ENCODE peak calls at places on chromosome 14, in eight cellular contexts. D, H, W, C, J, A, G and Z are unnamed samples.

GRCh38 chr14:78974691-78975090 is 804.5 kb downstream of the NRXN3 start:
- DNase-seq in W (no peak), C (no peak), D (no peak), J (no peak), H (no peak), G (no peak), A (no peak), Z (no peak)

GRCh38 chr14:59358105-59358504 is 107.1 kb downstream of the GPR135 start:
- DNase-seq in W (no peak), H (no peak), A (peak; percentile 98), D (peak; percentile 87), J (no peak), C (peak; percentile 65), G (no peak), Z (no peak)

GRCh38 chr14:68124885-68125731 is 305.5 kb downstream of the RAD51B start:
- DNase-seq in A (peak; percentile 82), J (no peak), W (no peak), G (no peak), H (no peak), C (no peak), D (peak; percentile 67), Z (no peak)

GRCh38 chr14:81990312-81990761 is 456.7 kb upstream of the SEL1L start:
- DNase-seq in H (peak; percentile 27), W (no peak), D (peak; percentile 54), J (no peak), A (peak; percentile 29), C (no peak), G (no peak), Z (peak; percentile 81)

GRCh38 chr14:69268763-69269162 is 8.8 kb downstream of the GALNT16 start:
- DNase-seq in A (peak; percentile 67), H (no peak), C (no peak), D (peak; percentile 64), J (no peak), G (no peak), W (no peak), Z (no peak)

GRCh38 chr14:95040723-95041476 is 116.4 kb downstream of the DICER1 start:
- DNase-seq in A (no peak), H (no peak), C (no peak), J (no peak), G (no peak), D (no peak), W (no peak), Z (no peak)

GRCh38 chr14:38056270-38056669 is 151.4 kb upstream of the SSTR1 start:
- DNase-seq in W (no peak), A (no peak), J (no peak), C (no peak), G (no peak), H (no peak), D (no peak), Z (no peak)

GRCh38 chr14:23657959-23658470 is 21.9 kb downstream of the DHRS2 start:
- DNase-seq in G (no peak), J (no peak), H (no peak), A (no peak), D (no peak), C (no peak), W (no peak), Z (no peak)

GRCh38 chr14:96461950-96462798 is 40.0 kb upstream of the PAPOLA start:
- DNase-seq in C (no peak), A (no peak), W (no peak), J (no peak), H (peak; percentile 37), G (no peak), D (no peak), Z (no peak)

GRCh38 chr14:58815781-58816297 is 178.1 kb downstream of the DACT1 start:
- DNase-seq in D (peak; percentile 28), A (peak; percentile 65), G (no peak), H (no peak), C (no peak), W (no peak), J (no peak), Z (no peak)

GRCh38 chr14:80930836-80931389 is 10.6 kb downstream of the CEP128 start:
- DNase-seq in G (no peak), J (no peak), D (peak; percentile 53), C (peak; percentile 94), H (peak; percentile 33), W (no peak), A (peak; percentile 94), Z (no peak)

GRCh38 chr14:91814317-91814716 is 53.0 kb downstream of the TC2N start:
- DNase-seq in H (no peak), G (no peak), D (no peak), W (no peak), C (no peak), A (no peak), J (no peak), Z (no peak)

GRCh38 chr14:22283000-22283399 is 306.0 kb downstream of the DAD1 start:
- DNase-seq in J (no peak), A (no peak), H (no peak), G (no peak), D (no peak), C (no peak), W (no peak), Z (no peak)

GRCh38 chr14:91801358-91801757 is 66.0 kb downstream of the TC2N start:
- DNase-seq in J (no peak), C (no peak), H (no peak), G (no peak), D (no peak), A (no peak), W (no peak), Z (no peak)

GRCh38 chr14:56004807-56005579 is 113.2 kb upstream of the PELI2 start:
- DNase-seq in J (no peak), C (peak; percentile 67), G (no peak), D (peak; percentile 75), W (no peak), A (peak; percentile 86), H (peak; percentile 69), Z (no peak)

GRCh38 chr14:91520138-91520537 is 10.0 kb upstream of the PPP4R3A start:
- DNase-seq in D (no peak), G (no peak), A (no peak), H (no peak), W (no peak), C (no peak), J (no peak), Z (no peak)

GRCh38 chr14:68713782-68714181 is 79.1 kb downstream of the ZFP36L1 start:
- DNase-seq in J (no peak), W (no peak), C (no peak), A (no peak), D (no peak), G (no peak), H (no peak), Z (no peak)

GRCh38 chr14:79337761-79338160 is 873.5 kb downstream of the DIO2 start:
- DNase-seq in J (no peak), H (no peak), C (no peak), W (no peak), A (no peak), D (no peak), G (no peak), Z (no peak)

GRCh38 chr14:100540141-100540925 is 46.9 kb downstream of the BEGAIN start:
- DNase-seq in G (no peak), C (no peak), A (no peak), H (no peak), D (no peak), W (no peak), J (no peak), Z (no peak)

GRCh38 chr14:91228112-91229004 is 16.1 kb downstream of the GPR68 start:
- DNase-seq in G (peak; percentile 56), A (peak; percentile 40), J (no peak), D (no peak), W (no peak), C (peak; percentile 48), H (no peak), Z (no peak)

GRCh38 chr14:92934196-92935085 is 11.5 kb downstream of the CHGA start:
- DNase-seq in A (no peak), J (no peak), W (no peak), D (no peak), H (no peak), G (no peak), C (no peak), Z (no peak)

GRCh38 chr14:84343637-84344036 is 1186.3 kb upstream of the FLRT2 start:
- DNase-seq in W (no peak), A (no peak), J (no peak), C (no peak), H (no peak), D (no peak), G (no peak), Z (no peak)

GRCh38 chr14:71682337-71682736 is 249.9 kb upstream of the RGS6 start:
- DNase-seq in C (no peak), W (no peak), G (no peak), D (peak; percentile 12), H (no peak), A (peak; percentile 15), J (no peak), Z (no peak)

GRCh38 chr14:71905860-71906259 is 26.4 kb upstream of the RGS6 start:
- DNase-seq in D (no peak), J (no peak), A (no peak), G (no peak), H (no peak), W (no peak), C (no peak), Z (no peak)

GRCh38 chr14:59041308-59041707 is 147.2 kb upstream of the DAAM1 start:
- DNase-seq in G (no peak), W (no peak), D (no peak), A (no peak), H (no peak), J (no peak), C (no peak), Z (no peak)

GRCh38 chr14:77582511-77582910 is 33.9 kb downstream of the SPTLC2 start:
- DNase-seq in G (no peak), W (no peak), C (no peak), H (no peak), J (no peak), A (no peak), D (no peak), Z (no peak)

GRCh38 chr14:89504602-89505320 is 87.7 kb upstream of the FOXN3 start:
- DNase-seq in J (no peak), A (peak; percentile 91), D (peak; percentile 75), H (no peak), G (no peak), C (peak; percentile 58), W (no peak), Z (no peak)

GRCh38 chr14:26775765-26776577 is 178.1 kb upstream of the NOVA1 start:
- DNase-seq in H (no peak), A (peak; percentile 36), W (no peak), G (no peak), J (no peak), D (peak; percentile 40), C (no peak), Z (no peak)

GRCh38 chr14:21999400-21999799 is 325.8 kb upstream of the OR4E1 start:
- DNase-seq in A (no peak), D (no peak), H (no peak), J (no peak), G (no peak), W (no peak), C (no peak), Z (no peak)

GRCh38 chr14:75198291-75198933 is 22.0 kb upstream of the TMED10 start:
- DNase-seq in D (no peak), A (peak; percentile 28), G (no peak), J (peak; percentile 45), C (no peak), H (peak; percentile 36), W (no peak), Z (peak; percentile 26)

GRCh38 chr14:101757064-101757838 is 4.3 kb upstream of the PPP2R5C start:
- DNase-seq in G (no peak), H (no peak), D (no peak), W (no peak), A (no peak), J (no peak), C (no peak), Z (no peak)

GRCh38 chr14:104664588-104664987 is 24.8 kb upstream of the INF2 start:
- DNase-seq in H (no peak), A (no peak), J (no peak), C (no peak), D (no peak), W (no peak), G (no peak), Z (no peak)

GRCh38 chr14:88572117-88572516 is 9.3 kb downstream of the ZC3H14 start:
- DNase-seq in H (no peak), A (no peak), G (no peak), W (no peak), D (no peak), J (no peak), C (no peak), Z (no peak)

GRCh38 chr14:90675399-90675798 is 140.8 kb downstream of the TTC7B start:
- DNase-seq in A (peak; percentile 72), C (peak; percentile 61), G (no peak), W (no peak), D (peak; percentile 77), H (no peak), J (no peak), Z (no peak)